ENCODE peak calls at places on chromosome 21, in nine cellular contexts. B, Q, G, D, J, F, V, I and R are unnamed samples. For H3K9me3, the result is how much of the 10 kb centered on the place peaks cover.

GRCh38 chr21:28798798-28799197 is 193.9 kb downstream of the LTN1 start:
- DNase-seq in I (no peak), V (no peak), Q (peak), G (no peak), F (no peak), B (no peak), J (no peak), D (no peak), R (no peak)

GRCh38 chr21:41611441-41611840 is 103.5 kb upstream of the TMPRSS2 start:
- DNase-seq in Q (no peak), V (no peak), F (no peak), G (no peak), D (no peak), B (no peak), I (peak), J (no peak), R (no peak)

GRCh38 chr21:39251326-39251725 is 62.1 kb downstream of the BRWD1 start:
- DNase-seq in G (no peak), D (no peak), Q (peak), B (no peak), F (peak), I (no peak), V (no peak), J (no peak), R (no peak)

GRCh38 chr21:36274128-36274527 is 45.9 kb upstream of the MORC3 start:
- DNase-seq in Q (no peak), B (no peak), I (no peak), F (no peak), V (no peak), J (no peak), D (no peak), G (no peak), R (no peak)

GRCh38 chr21:25709684-25710265 is 24.9 kb downstream of the ATP5PF start:
- DNase-seq in F (no peak), J (no peak), V (no peak), G (no peak), Q (no peak), B (no peak), I (no peak), D (no peak), R (no peak)

GRCh38 chr21:31630062-31630711 is 29.3 kb upstream of the SOD1 start:
- DNase-seq in Q (peak), J (no peak), V (no peak), D (no peak), B (no peak), G (no peak), F (peak), I (no peak), R (no peak)

GRCh38 chr21:36732761-36733160 is 33.8 kb downstream of the SIM2 start:
- DNase-seq in J (no peak), I (peak), F (no peak), Q (no peak), D (no peak), V (no peak), G (no peak), B (no peak), R (no peak)

GRCh38 chr21:25171438-25171837 is 435.8 kb downstream of the MRPL39 start:
- DNase-seq in V (no peak), Q (peak), B (no peak), F (no peak), D (no peak), J (no peak), G (no peak), I (no peak), R (no peak)

GRCh38 chr21:29405503-29406122 is 106.9 kb downstream of the BACH1 start:
- DNase-seq in I (no peak), J (no peak), D (no peak), V (no peak), G (no peak), F (no peak), B (no peak), Q (no peak), R (no peak)

GRCh38 chr21:42162831-42163510 is 56.0 kb upstream of the ABCG1 start:
- DNase-seq in B (peak), V (no peak), Q (peak), G (no peak), J (no peak), F (no peak), I (no peak), D (no peak), R (no peak)

DNA sequence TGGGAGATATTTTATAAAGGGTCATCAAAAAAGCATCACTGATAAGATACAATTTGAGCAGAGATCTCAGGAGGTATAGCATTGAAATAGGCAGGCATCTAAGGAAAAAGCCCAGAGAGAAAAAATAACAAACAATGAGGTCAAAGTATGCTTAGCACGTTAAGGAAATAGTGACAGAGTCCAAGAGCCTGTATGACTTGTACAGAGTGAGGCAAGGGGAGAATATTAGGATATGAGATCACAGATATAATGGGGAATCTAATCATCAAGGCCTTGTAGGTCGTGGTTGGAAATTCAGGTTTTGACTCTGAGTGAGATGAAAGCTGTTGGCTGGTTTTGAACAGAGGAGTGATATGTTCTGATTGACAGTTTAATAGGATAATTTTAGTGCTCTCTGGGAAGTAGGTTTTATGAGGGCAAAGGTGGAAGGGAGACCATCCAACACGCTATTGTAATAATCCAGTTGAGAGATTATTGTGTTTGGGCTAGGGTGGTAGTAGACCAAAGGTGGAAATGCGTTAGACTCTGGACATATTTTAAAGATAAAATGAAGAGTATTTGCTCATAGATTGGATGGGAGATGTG is 644.6 kb upstream of the TMPRSS15 start:
- DNase-seq in F (peak), B (no peak), V (no peak), G (no peak), J (no peak), I (no peak), Q (no peak), D (no peak), R (no peak)
- H3K9me3 ChIP-seq in F (under half), B (under half), V (under half), G (under half), J (under half), I (under half), Q (under half), D (under half), R (under half)

DNA sequence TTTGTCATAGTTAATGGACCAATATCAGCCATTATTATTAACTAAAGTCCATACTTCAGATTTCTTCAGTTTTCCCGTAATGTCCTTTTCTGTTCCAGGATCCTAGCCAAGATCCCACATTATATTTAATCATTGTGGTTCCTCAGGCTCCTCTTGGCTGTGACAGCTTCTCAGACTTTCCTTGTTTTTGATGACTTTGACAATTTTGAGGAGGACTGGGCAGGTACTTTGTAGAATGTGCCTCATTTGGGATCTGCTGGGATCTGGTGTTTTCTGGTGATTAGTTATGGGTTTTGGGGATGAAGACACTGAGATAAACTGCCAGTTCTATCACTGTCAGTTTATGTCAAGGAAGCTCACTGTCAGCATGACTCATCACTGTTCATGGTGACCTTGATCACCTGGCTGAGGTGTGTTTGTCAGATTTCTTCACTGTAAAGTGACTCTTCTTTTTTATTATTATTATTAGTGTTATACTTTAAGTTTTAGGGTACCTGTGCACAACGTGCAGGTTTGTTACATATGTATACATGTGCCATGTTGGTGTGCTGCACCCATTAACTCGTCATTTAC is 66.3 kb downstream of the PCBP3 start:
- DNase-seq in G (no peak), V (no peak), D (no peak), F (no peak), I (no peak), J (no peak), B (no peak), Q (no peak), R (no peak)
- H3K9me3 ChIP-seq in G (under half), V (under half), D (under half), F (under half), I (under half), J (under half), B (under half), Q (under half), R (under half)

DNA sequence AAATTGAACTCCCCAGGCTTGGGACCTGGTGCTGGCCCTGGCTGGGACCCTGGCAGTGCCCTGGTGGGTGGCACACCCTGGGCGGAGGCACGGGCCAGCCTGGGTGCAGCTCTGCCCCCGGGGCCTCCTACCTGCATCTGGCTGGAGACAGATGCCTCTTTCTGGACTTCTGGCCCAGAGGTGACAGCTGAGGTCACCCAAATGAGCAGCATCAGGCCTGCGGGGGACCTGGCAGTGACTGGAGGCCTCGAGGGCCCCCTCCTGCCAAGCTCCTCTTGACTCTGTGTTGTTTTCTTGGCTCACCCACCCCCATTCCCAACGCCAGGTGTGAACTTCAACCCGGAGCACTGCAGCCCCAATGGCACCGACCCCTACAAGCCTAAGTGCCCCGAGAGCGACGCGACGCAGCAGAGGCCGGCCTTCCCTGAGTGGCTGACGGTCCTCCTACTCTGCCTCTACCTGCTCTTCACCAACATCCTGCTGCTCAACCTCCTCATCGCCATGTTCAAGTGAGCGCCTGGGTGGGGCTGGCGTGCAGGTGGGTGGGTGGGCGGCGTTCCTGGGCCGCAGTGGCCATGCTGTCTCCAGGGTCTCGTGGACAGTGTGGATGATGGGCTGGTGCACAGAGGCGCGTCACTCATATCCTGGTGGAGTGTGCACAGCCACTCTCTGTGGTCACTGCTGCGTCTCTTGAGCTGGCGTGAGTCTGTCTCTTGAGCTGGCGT is 41.6 kb upstream of the LRRC3 start:
- DNase-seq in G (no peak), B (no peak), Q (no peak), V (no peak), I (peak), J (no peak), F (no peak), D (no peak), R (no peak)
- H3K9me3 ChIP-seq in G (under half), B (under half), Q (under half), V (under half), I (under half), J (under half), F (under half), D (under half), R (under half)

GRCh38 chr21:34133802-34134201 is 60.4 kb downstream of the MRPS6 start:
- DNase-seq in D (no peak), G (no peak), I (no peak), F (no peak), B (no peak), Q (no peak), J (no peak), V (no peak), R (no peak)

GRCh38 chr21:34132202-34132601 is 58.8 kb downstream of the MRPS6 start:
- DNase-seq in D (no peak), Q (no peak), J (no peak), I (peak), V (no peak), B (no peak), G (no peak), F (no peak), R (no peak)

GRCh38 chr21:34133392-34133791 is 60.0 kb downstream of the MRPS6 start:
- DNase-seq in Q (no peak), B (no peak), I (no peak), G (no peak), V (no peak), J (no peak), D (no peak), F (no peak), R (no peak)

GRCh38 chr21:34132905-34133304 is 59.5 kb downstream of the MRPS6 start:
- DNase-seq in J (no peak), G (no peak), Q (no peak), D (no peak), B (no peak), I (no peak), F (no peak), V (no peak), R (no peak)

GRCh38 chr21:34135330-34135729 is 62.0 kb downstream of the MRPS6 start:
- DNase-seq in B (no peak), Q (no peak), D (no peak), V (no peak), J (no peak), F (no peak), G (no peak), I (no peak), R (no peak)
- H3K9me3 ChIP-seq in B (under half), Q (under half), D (under half), V (under half), J (under half), F (under half), G (under half), I (under half), R (under half)

DNA sequence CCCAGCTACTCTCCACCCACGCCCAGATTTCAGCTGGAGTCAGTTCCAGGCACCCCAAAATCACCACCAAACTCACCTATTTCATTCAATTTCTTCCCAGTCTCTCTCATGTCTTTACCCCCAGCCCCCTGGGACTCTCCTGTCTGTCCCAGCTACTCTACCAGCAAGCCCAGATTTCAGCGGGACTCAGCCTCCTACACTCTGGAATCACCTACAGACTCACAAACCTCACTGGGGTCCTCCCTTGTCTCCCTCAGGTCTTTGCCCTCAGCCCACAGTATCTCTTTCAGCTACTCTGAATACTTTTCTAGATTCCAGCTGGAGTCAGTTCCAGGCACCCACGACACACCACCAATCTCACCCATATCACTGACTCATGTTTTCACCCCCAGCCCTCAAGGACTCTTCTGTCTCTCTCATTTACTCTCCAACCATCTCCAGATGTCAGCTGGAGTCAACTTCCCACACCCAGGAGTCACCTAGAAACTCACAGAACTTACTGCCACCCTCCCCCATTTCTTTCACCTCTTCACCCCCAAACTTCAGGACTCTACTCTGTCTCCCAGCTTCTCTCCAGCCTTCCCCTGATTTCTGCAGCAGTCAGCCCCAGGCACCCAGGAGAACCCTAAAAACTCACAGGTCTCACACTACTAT is 1529.3 kb upstream of the TPTE start:
- DNase-seq in Q (no peak), J (no peak), G (no peak), B (no peak), F (no peak), I (no peak), D (no peak), V (no peak), R (no peak)
- H3K9me3 ChIP-seq in Q (under half), J (half or more), G (under half), B (under half), F (under half), I (under half), D (under half), V (under half), R (under half)